ENCODE peak calls at places on chromosomes 16 and 17, in four cellular contexts. A is A549, T is H1, Y is K562. Q is an unnamed sample.

GRCh38 chr17:69357701-69358100 is 30.8 kb upstream of the ABCA5 start:
- DNase-seq in A (no peak), T (no peak), Y (no peak), Q (peak; percentile 32)

GRCh38 chr16:366476-366875 is 3.9 kb downstream of the MRPL28 start:
- DNase-seq in A (no peak), T (no peak), Y (no peak), Q (no peak)

GRCh38 chr17:57880086-57880456 is 30.2 kb upstream of the MRPS23 start:
- DNase-seq in A (no peak), T (no peak), Y (no peak), Q (no peak)

GRCh38 chr17:38693700-38694329 is 11.3 kb upstream of the MLLT6 start:
- DNase-seq in A (no peak), T (no peak), Y (no peak), Q (peak; percentile 48)

GRCh38 chr16:71426069-71426879 is 15.6 kb downstream of the TLE7 start:
- DNase-seq in A (peak; percentile 97), T (peak; percentile 94), Y (peak; percentile 70), Q (peak; percentile 99)

GRCh38 chr16:68800257-68800875 is 43.0 kb upstream of the TANGO6 start:
- DNase-seq in A (peak; percentile 81), T (peak; percentile 60), Y (peak; percentile 67), Q (peak; percentile 77)

GRCh38 chr16:17131351-17131750 is 339.4 kb downstream of the XYLT1 start:
- DNase-seq in A (no peak), T (no peak), Y (no peak), Q (no peak)

GRCh38 chr17:19386974-19387920 is at the start of gene MFAP4:
- DNase-seq in A (no peak), T (no peak), Y (no peak), Q (no peak)

GRCh38 chr16:9012848-9013507 is 49.3 kb upstream of the USP7 start:
- DNase-seq in A (no peak), T (peak; percentile 82), Y (peak; percentile 15), Q (no peak)

GRCh38 chr17:48057626-48058025 is 9.5 kb downstream of the NFE2L1 start:
- DNase-seq in A (no peak), T (no peak), Y (no peak), Q (no peak)

GRCh38 chr17:76480676-76481075 is 13.3 kb downstream of the AANAT start:
- DNase-seq in A (no peak), T (no peak), Y (no peak), Q (no peak)

GRCh38 chr17:76478730-76479514 is 11.5 kb downstream of the AANAT start:
- DNase-seq in A (no peak), T (no peak), Y (no peak), Q (no peak)

GRCh38 chr17:76478097-76478496 is 10.7 kb downstream of the AANAT start:
- DNase-seq in A (no peak), T (no peak), Y (no peak), Q (no peak)

GRCh38 chr17:76479515-76480048 is 12.2 kb downstream of the AANAT start:
- DNase-seq in A (no peak), T (no peak), Y (no peak), Q (no peak)

GRCh38 chr17:76481091-76481655 is 13.8 kb downstream of the AANAT start:
- DNase-seq in A (no peak), T (no peak), Y (no peak), Q (no peak)
- TF ChIP-seq RFX5 in A (no peak), T (no peak), Y (no peak), Q (no peak)

GRCh38 chr16:49453001-49453400 is 79.4 kb downstream of the C16orf78 start:
- DNase-seq in A (no peak), T (no peak), Y (no peak), Q (no peak)
- TF ChIP-seq PHF8 in A (no peak), T (no peak), Y (no peak), Q (no peak)

GRCh38 chr16:81926036-81926435 is 85.2 kb downstream of the SDR42E1 start:
- DNase-seq in A (no peak), T (no peak), Y (no peak), Q (no peak)
- TF ChIP-seq POLR2A in A (no peak), T (no peak), Y (no peak), Q (no peak)

DNA sequence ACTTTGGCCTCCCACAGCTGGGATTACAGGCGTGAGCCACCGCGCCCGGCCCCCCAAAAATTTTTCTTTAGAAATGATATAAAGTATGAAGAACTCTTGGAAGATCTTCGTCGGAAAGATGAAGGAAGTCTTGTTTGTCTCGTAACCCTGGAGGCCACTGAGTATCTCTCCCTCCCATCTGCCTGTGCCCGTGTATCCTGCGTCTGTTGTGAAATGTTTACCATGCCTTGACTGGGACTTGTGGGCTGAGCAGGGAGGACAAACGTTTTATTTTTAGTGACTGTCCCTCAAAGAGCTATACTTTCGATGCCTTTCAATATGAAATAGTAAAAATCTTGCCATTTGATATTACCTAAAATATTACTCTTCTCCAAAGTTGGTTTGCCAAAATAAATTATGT is 121.2 kb downstream of the RPTOR start:
- DNase-seq in A (no peak), T (no peak), Y (no peak), Q (peak; percentile 82)
- TF ChIP-seq RFX5 in A (no peak), T (no peak), Y (no peak), Q (no peak)

GRCh38 chr16:65574311-65574966 is 452.6 kb upstream of the CDH11 start:
- DNase-seq in A (no peak), T (no peak), Y (no peak), Q (no peak)

GRCh38 chr16:65576631-65577030 is 454.8 kb upstream of the CDH11 start:
- DNase-seq in A (no peak), T (peak; percentile 43), Y (no peak), Q (no peak)

GRCh38 chr16:65576139-65576538 is 454.3 kb upstream of the CDH11 start:
- DNase-seq in A (no peak), T (no peak), Y (no peak), Q (no peak)

GRCh38 chr16:65570261-65570660 is 448.4 kb upstream of the CDH11 start:
- DNase-seq in A (no peak), T (no peak), Y (no peak), Q (no peak)

GRCh38 chr16:65572156-65572555 is 450.3 kb upstream of the CDH11 start:
- DNase-seq in A (no peak), T (no peak), Y (no peak), Q (no peak)
- TF ChIP-seq PHF8 in A (no peak), T (no peak), Y (no peak), Q (no peak)

GRCh38 chr17:82740906-82741759 is 5.7 kb downstream of the FN3K start:
- DNase-seq in A (no peak), T (no peak), Y (no peak), Q (peak; percentile 93)

GRCh38 chr17:82736511-82737185 is 1.2 kb downstream of the FN3K start:
- DNase-seq in A (no peak), T (no peak), Y (no peak), Q (no peak)

GRCh38 chr17:82743344-82744219 is 8.2 kb downstream of the FN3K start:
- DNase-seq in A (no peak), T (no peak), Y (no peak), Q (no peak)

GRCh38 chr17:82734987-82735866 is at the start of gene FN3K:
- DNase-seq in A (peak; percentile 50), T (no peak), Y (peak; percentile 84), Q (peak; percentile 48)

GRCh38 chr17:82737981-82738877 is 2.8 kb downstream of the FN3K start:
- DNase-seq in A (no peak), T (no peak), Y (peak; percentile 55), Q (peak; percentile 98)
- TF ChIP-seq POLR2A in A (no peak), T (no peak), Y (no peak), Q (no peak)

DNA sequence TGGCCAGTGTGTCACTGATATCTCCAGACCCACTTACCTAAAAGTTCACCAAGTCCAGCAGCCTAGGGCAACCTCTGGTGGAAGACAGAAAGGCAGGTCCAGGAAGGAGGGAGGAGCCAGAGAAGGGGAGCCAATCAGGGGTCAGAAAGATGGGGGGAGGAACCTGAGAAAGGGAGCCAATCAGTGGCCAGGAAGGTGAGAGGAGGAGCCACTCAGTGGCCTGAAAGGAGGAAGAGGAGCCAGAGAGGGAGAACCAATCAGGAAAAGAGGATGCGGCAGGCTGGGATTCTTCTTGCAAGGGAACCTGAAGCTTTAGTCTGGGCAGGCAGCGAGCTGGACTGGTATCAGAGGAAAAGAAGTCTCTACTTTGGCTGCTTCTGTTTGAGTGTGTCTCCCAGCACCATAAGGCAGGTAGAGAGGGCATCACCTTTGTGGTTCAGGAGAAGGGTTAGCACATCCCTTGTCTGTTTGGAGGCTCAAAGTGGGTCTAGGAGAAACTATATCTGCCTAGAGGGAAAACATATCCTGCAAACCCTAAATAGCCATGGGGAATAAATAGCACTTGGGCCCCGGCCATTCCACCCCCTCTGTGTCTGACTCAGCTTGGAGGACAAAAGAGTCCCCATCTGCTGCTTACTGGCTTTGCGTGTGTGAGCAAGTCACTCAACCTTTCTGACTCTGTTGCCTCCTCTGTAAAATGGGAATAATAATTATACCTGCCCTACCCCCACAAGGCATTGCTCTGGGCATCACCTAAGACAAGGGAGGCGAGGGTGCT is 43.4 kb upstream of the CRHR1 start:
- DNase-seq in A (peak; percentile 77), T (peak; percentile 53), Y (peak; percentile 93), Q (peak; percentile 35)
- TF ChIP-seq RFX5 in A (no peak), T (no peak), Y (no peak), Q (no peak)

GRCh38 chr17:39716073-39716818 is 14.1 kb downstream of the MIEN1 start:
- DNase-seq in A (no peak), T (no peak), Y (no peak), Q (no peak)
- TF ChIP-seq PHF8 in A (no peak), T (no peak), Y (no peak), Q (no peak)

DNA sequence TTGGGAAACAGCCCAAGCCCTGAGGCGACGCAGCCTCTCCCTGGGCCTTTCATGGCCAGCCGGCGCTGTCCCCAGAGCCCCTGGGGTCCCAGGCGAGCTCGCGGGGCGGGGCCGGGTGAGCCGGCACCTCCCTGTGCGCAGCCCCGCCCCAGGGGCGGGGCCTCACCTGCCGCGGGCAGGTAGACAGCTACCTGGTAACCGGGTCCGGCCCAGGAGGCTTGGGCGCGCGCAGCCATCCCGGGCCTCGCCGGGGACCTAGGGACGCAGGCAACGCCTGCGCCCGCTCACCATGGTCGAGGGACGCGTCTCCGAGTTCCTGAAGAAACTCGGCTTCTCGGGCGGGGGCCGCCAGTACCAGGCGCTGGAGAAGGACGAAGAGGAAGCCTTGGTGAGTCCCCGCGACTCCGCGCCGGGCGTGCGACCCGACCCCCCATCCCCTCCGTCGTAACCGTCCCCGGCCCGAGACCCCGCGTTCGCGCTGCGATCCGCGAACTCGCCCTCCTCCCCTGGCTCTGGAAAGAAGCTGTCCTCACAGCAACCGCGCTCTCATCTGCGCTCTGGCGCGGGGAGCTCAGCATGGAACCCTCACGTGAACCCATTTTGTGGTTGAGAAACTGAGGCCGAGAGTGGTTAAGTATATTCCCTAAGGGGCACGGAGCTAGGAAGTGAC is at the start of gene ATP2C2:
- DNase-seq in A (no peak), T (peak; percentile 66), Y (no peak), Q (no peak)
- TF ChIP-seq POLR2A in A (no peak), T (peak; percentile 44), Y (no peak), Q (no peak)